ENCODE peak calls at places on chromosomes 12 and 14, in seven cellular contexts. M is neuronal stem cell, Z is heart left ventricle, H is dorsolateral prefrontal cortex, J is small intestine, S is right lobe of liver, Q is tibial nerve. U is an unnamed sample.

GRCh38 chr14:105092912-105093425 is 27.7 kb upstream of the GPR132 start:
- DNase-seq in M (no peak), Z (peak), H (peak), J (peak), S (peak), Q (no peak), U (peak)

GRCh38 chr12:60308366-60309000 is 712.7 kb downstream of the SLC16A7 start:
- DNase-seq in M (no peak), Z (no peak), H (no peak), J (no peak), S (no peak), Q (no peak), U (no peak)

GRCh38 chr12:79069009-79069408 is 204.4 kb downstream of the SYT1 start:
- DNase-seq in M (no peak), Z (no peak), H (no peak), J (no peak), S (no peak), Q (no peak), U (no peak)

GRCh38 chr12:102197789-102198188 is at the start of gene PMCH:
- DNase-seq in M (no peak), Z (no peak), H (no peak), J (no peak), S (no peak), Q (no peak), U (no peak)

GRCh38 chr14:65356327-65356836 is 56.1 kb upstream of the FUT8 start:
- DNase-seq in M (no peak), Z (no peak), H (no peak), J (peak), S (no peak), Q (no peak), U (peak)

GRCh38 chr12:12267801-12268200 is 957 bp upstream of the LRP6 start:
- DNase-seq in M (no peak), Z (no peak), H (no peak), J (peak), S (no peak), Q (no peak), U (no peak)

GRCh38 chr12:48003226-48004038 is 844 bp downstream of the COL2A1 start:
- DNase-seq in M (peak), Z (no peak), H (no peak), J (no peak), S (no peak), Q (no peak), U (no peak)

GRCh38 chr14:83047436-83047835 is 1513.8 kb upstream of the SEL1L start:
- DNase-seq in M (no peak), Z (no peak), H (no peak), J (no peak), S (no peak), Q (no peak), U (no peak)

GRCh38 chr12:13436696-13437391 is 240.3 kb downstream of the EMP1 start:
- DNase-seq in M (no peak), Z (peak), H (no peak), J (peak), S (peak), Q (no peak), U (peak)

GRCh38 chr12:26631846-26632245 is 201.1 kb downstream of the ITPR2 start:
- DNase-seq in M (no peak), Z (no peak), H (no peak), J (no peak), S (no peak), Q (no peak), U (peak)

GRCh38 chr14:101716956-101717662 is 44.4 kb upstream of the PPP2R5C start:
- DNase-seq in M (no peak), Z (no peak), H (no peak), J (no peak), S (no peak), Q (no peak), U (no peak)

GRCh38 chr12:19440019-19440858 is 947 bp downstream of the AEBP2 start:
- DNase-seq in M (peak), Z (peak), H (peak), J (peak), S (peak), Q (peak), U (peak)

GRCh38 chr12:64007853-64008252 is 163.4 kb downstream of the SRGAP1 start:
- DNase-seq in M (no peak), Z (no peak), H (no peak), J (no peak), S (no peak), Q (no peak), U (no peak)

GRCh38 chr12:42742691-42743090 is 153.1 kb upstream of the PRICKLE1 start:
- DNase-seq in M (no peak), Z (peak), H (no peak), J (no peak), S (no peak), Q (no peak), U (no peak)

GRCh38 chr14:76267322-76268012 is 108.5 kb upstream of the ESRRB start:
- DNase-seq in M (no peak), Z (peak), H (peak), J (peak), S (peak), Q (peak), U (peak)

GRCh38 chr12:6691473-6691872 is 2.3 kb upstream of the ZNF384 start:
- DNase-seq in M (no peak), Z (no peak), H (no peak), J (no peak), S (no peak), Q (no peak), U (peak)

GRCh38 chr14:64556526-64556925 is 6.8 kb downstream of the PPP1R36 start:
- DNase-seq in M (no peak), Z (no peak), H (no peak), J (no peak), S (no peak), Q (no peak), U (no peak)

GRCh38 chr14:104724981-104725771 is 1.1 kb downstream of the ADSS1 start:
- DNase-seq in M (no peak), Z (peak), H (no peak), J (no peak), S (peak), Q (no peak), U (no peak)

GRCh38 chr14:91105673-91106072 is 8.2 kb upstream of the DGLUCY start:
- DNase-seq in M (no peak), Z (no peak), H (no peak), J (no peak), S (no peak), Q (no peak), U (no peak)

GRCh38 chr12:25322918-25323773 is 72.4 kb upstream of the KRAS start:
- DNase-seq in M (no peak), Z (no peak), H (no peak), J (no peak), S (no peak), Q (no peak), U (peak)

GRCh38 chr12:16272222-16272621 is 5.3 kb downstream of the SLC15A5 start:
- DNase-seq in M (no peak), Z (no peak), H (no peak), J (no peak), S (no peak), Q (no peak), U (no peak)

GRCh38 chr14:49598182-49598478 is 610 bp upstream of the LRR1 start:
- DNase-seq in M (no peak), Z (peak), H (no peak), J (no peak), S (no peak), Q (no peak), U (no peak)

GRCh38 chr12:52838871-52839446 is 4.8 kb upstream of the KRT79 start:
- DNase-seq in M (no peak), Z (no peak), H (no peak), J (no peak), S (no peak), Q (no peak), U (no peak)

GRCh38 chr12:67842124-67842523 is 147.1 kb upstream of the IFNG-AS1 start:
- DNase-seq in M (no peak), Z (no peak), H (no peak), J (peak), S (no peak), Q (no peak), U (no peak)

GRCh38 chr14:47300801-47301200 is 374.6 kb downstream of the MDGA2 start:
- DNase-seq in M (no peak), Z (no peak), H (no peak), J (no peak), S (no peak), Q (no peak), U (peak)

GRCh38 chr14:101471723-101472517 is 89.4 kb upstream of the DIO3 start:
- DNase-seq in M (no peak), Z (no peak), H (peak), J (no peak), S (no peak), Q (no peak), U (no peak)

GRCh38 chr12:6463858-6464257 is 6.6 kb downstream of the VAMP1 start:
- DNase-seq in M (no peak), Z (no peak), H (no peak), J (no peak), S (no peak), Q (no peak), U (no peak)

DNA sequence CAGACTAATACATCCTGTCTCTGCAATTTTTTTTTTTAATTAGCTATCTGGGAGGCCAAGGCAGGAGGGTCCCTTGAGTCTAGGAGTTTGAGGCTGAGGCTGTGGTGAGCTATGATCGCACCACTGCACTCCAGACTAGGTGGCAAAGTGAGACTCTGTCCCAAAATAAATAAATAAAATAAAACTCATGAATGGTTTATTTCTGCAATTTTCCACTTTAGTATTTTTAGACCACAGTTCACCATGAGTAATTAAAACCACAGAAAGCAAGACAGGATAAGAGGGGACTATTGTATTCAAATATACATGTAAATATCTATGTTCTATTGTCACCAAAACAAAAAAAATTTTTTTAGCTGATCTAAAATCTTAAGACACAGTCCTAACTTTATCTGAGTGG is 17.8 kb downstream of the TAOK3 start:
- DNase-seq in M (no peak), Z (no peak), H (no peak), J (no peak), S (no peak), Q (no peak), U (no peak)
- H3K27ac ChIP-seq in M (no peak), Z (no peak), H (no peak), J (no peak), S (no peak), Q (no peak), U (peak)

DNA sequence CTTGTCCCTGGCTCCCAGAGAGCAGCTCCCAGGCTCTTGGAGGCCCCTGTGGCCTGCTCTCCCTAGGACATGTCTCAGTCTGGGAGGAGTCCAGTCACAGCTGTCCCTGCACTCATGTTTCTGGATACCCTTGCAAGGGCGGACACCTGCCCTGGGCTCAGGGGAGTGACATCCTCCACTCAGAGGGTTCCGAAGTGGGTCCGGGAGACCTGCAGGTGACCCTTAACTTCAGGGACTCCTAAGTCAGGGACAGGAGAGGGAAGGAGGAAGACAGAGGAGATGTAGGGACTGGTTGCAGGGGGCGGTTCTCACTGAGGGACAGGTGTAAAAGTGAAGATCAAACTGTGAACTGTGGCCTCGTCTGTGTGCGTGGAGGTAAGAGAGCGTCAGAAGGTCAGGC is 37.6 kb downstream of the CACNA2D4 start:
- DNase-seq in M (no peak), Z (no peak), H (no peak), J (no peak), S (no peak), Q (no peak), U (no peak)
- H3K4me3 ChIP-seq in M (no peak), Z (no peak), H (no peak), J (no peak), S (no peak), Q (no peak), U (no peak)

GRCh38 chr14:55715889-55716288 is 135.9 kb downstream of the KTN1 start:
- DNase-seq in M (no peak), Z (peak), H (no peak), J (no peak), S (no peak), Q (peak), U (peak)
- H3K27ac ChIP-seq in M (no peak), Z (peak), H (no peak), J (no peak), S (no peak), Q (peak), U (peak)

DNA sequence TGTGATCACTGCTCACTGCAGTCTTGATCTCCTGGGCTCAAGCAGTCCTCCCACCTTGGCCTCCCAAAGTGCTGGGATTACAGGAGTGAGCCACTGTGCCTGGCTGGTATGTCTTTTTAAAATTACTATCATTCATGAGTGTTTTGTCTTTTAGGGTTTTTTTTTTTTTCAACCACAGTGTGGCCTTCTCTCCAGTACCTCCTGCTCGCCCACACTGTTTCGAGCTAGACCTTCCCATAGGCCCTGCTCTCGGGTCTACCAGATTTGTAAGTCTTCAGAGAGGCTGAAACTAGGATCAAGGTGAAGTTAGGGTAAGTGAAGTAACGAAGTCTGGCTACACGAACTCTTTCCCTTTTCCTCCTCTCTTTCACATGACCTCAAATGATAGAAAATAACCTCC is 1.5 kb downstream of the BIN2 start:
- DNase-seq in M (no peak), Z (no peak), H (no peak), J (no peak), S (no peak), Q (no peak), U (no peak)
- H3K4me3 ChIP-seq in M (no peak), Z (no peak), H (peak), J (no peak), S (no peak), Q (no peak), U (no peak)

DNA sequence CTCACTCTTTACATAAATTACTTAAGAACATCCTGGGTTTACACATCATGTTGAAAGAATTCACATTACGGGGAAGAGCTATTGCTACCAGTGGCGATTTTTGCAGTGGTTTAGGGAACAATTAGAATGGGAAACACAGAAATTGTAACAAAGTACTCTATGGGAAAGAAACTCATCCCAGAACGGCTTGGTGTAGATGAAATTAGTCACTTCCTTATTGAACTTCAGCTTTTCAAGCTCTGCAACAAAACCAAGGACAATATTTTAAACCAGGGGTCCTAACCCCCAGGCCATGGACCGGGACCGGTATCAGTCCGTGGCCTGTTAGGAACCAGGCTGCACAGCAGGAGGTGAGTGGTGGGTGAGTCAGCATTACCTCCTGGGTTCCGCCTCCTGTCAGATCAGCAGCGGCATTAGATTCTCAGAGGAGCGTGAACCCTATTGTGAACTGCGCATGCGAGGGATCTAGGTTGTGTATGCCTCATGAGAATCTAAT is 32.3 kb upstream of the FICD start:
- DNase-seq in M (no peak), Z (no peak), H (no peak), J (no peak), S (no peak), Q (no peak), U (peak)
- H3K27ac ChIP-seq in M (no peak), Z (no peak), H (no peak), J (no peak), S (no peak), Q (no peak), U (no peak)

DNA sequence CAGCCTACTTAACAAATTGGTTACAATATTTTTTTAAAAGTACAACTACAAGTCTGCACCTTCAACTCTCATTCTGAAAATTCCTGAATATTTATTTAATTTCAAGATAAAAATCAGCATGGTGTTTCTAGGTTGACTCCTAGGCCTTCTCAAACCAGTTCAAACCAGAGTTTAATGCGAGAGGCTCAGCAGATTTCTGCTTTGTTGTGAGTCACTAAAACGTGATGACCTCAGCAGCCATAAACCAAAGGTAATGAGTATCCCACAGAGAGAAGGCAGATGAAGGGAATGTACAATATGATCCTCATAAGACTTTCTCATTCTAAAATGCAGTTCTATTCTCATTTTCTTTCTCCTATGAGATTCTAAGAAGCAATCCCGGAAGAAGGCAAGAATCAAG is 1.5 kb downstream of the PRDM4 start:
- DNase-seq in M (no peak), Z (no peak), H (no peak), J (peak), S (no peak), Q (no peak), U (peak)
- H3K4me3 ChIP-seq in M (peak), Z (peak), H (peak), J (no peak), S (no peak), Q (peak), U (peak)

DNA sequence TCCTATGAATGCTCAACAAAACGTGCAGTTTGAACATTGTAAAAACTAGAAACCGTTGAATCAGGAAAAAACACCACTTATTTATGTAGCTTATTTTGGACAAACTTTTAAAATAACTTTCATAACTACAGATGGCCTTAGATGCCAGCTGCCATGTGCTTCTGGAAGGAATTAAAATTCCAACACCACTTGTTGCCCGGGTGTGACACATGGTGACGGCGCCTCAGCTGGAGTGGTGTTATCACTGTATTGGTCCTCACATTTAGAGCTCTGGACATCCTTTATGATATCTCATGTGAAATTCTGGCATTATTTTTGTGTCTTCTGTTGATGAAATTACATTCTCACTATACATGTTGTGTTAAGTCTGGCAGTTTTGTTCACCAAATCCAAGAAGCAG is 211.0 kb downstream of the IPO8 start:
- DNase-seq in M (no peak), Z (no peak), H (no peak), J (no peak), S (no peak), Q (no peak), U (no peak)
- H3K27ac ChIP-seq in M (no peak), Z (no peak), H (no peak), J (no peak), S (no peak), Q (no peak), U (no peak)

GRCh38 chr14:102897299-102898027 is 25.0 kb upstream of the AMN start:
- DNase-seq in M (no peak), Z (no peak), H (no peak), J (no peak), S (no peak), Q (no peak), U (no peak)

GRCh38 chr14:102900631-102901571 is 21.6 kb upstream of the AMN start:
- DNase-seq in M (no peak), Z (no peak), H (no peak), J (no peak), S (no peak), Q (no peak), U (no peak)

GRCh38 chr14:102899516-102899900 is 23.0 kb upstream of the AMN start:
- DNase-seq in M (no peak), Z (no peak), H (no peak), J (no peak), S (no peak), Q (no peak), U (no peak)

GRCh38 chr14:102898298-102898697 is 24.2 kb upstream of the AMN start:
- DNase-seq in M (no peak), Z (no peak), H (no peak), J (no peak), S (no peak), Q (no peak), U (no peak)

DNA sequence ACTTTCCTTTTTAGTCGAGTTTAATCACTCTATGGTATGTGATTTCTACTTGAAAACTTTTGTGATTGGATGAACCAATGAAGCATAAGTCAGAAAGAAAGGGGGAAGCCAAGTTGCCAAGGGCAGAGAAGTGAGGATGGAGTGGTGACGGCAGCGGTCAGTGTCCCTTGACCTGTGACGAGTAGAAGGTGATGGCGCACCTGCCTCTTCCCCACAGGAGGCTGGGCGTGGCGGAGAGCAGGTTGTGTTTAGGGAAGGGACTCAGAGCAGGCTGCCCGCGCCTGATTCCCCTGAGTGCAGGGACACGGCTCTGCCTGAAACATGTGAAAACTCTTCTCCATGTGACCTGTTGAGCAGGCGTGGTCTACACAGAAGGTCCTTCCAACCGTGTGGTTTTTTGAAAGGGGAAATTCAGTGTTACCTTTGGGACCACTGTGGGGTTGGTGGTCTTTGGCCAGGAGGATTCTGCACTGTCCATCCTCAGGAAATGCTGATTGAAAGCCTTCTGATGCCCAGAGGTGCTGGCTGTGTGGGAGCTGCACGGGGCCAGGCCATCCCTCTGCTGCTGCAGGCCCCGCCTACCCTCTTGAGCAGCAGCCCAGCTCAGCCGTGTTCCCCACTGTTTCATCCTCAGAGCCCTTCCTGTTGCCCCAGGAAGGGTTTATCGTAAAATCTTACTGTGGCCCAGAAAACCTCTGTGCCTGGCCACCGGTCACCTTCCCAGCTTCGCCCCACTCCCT is 23.5 kb upstream of the AMN start:
- DNase-seq in M (no peak), Z (no peak), H (no peak), J (no peak), S (no peak), Q (no peak), U (no peak)
- H3K4me3 ChIP-seq in M (no peak), Z (no peak), H (no peak), J (no peak), S (no peak), Q (no peak), U (no peak)